ENCODE peak calls at places on chromosomes 5 and 9, in six cellular contexts. E is GM23248, A is heart left ventricle, Z is heart right ventricle, D is neuronal stem cell, M is sigmoid colon. O is an unnamed sample.

GRCh38 chr9:93237535-93237934 is 53.6 kb downstream of the WNK2 start:
- DNase-seq in D (no peak), E (no peak), Z (no peak), A (no peak), M (no peak), O (no peak)

GRCh38 chr9:19748278-19749126 is 40.3 kb downstream of the SLC24A2 start:
- DNase-seq in D (no peak), M (no peak), Z (no peak), A (no peak), E (peak; percentile 18), O (no peak)

GRCh38 chr5:33854733-33855151 is 37.0 kb downstream of the ADAMTS12 start:
- DNase-seq in E (peak; percentile 75), Z (peak; percentile 7), D (peak; percentile 58), A (no peak), M (no peak), O (peak; percentile 73)

GRCh38 chr9:131263701-131264100 is 12.6 kb downstream of the FAM78A start:
- DNase-seq in M (no peak), Z (no peak), E (no peak), A (no peak), D (no peak), O (no peak)

GRCh38 chr5:168654225-168654624 is 75.1 kb upstream of the PANK3 start:
- DNase-seq in A (no peak), D (peak; percentile 61), M (no peak), E (peak; percentile 84), Z (peak; percentile 29), O (peak; percentile 86)

GRCh38 chr9:100595391-100596199 is 17.7 kb downstream of the CAVIN4 start:
- DNase-seq in Z (peak; percentile 55), D (peak; percentile 59), E (peak; percentile 75), A (no peak), M (no peak), O (peak; percentile 70)

GRCh38 chr5:150131461-150131860 is 24.2 kb downstream of the PDGFRB start:
- DNase-seq in M (no peak), E (peak; percentile 58), Z (no peak), A (no peak), D (no peak), O (no peak)

GRCh38 chr9:120257483-120257882 is 322.5 kb downstream of the CDK5RAP2 start:
- DNase-seq in A (no peak), M (no peak), E (peak; percentile 61), D (no peak), Z (no peak), O (no peak)

GRCh38 chr9:133332381-133332730 is 3.6 kb downstream of the SURF6 start:
- DNase-seq in A (peak; percentile 18), Z (no peak), E (no peak), M (peak; percentile 57), D (no peak), O (no peak)

GRCh38 chr5:132465095-132465707 is 25.4 kb downstream of the IRF1 start:
- DNase-seq in E (peak; percentile 36), D (no peak), A (peak; percentile 25), Z (no peak), M (peak; percentile 55), O (no peak)

GRCh38 chr5:132466453-132467291 is 23.9 kb downstream of the IRF1 start:
- DNase-seq in E (no peak), Z (no peak), D (no peak), A (peak; percentile 51), M (peak; percentile 66), O (no peak)

GRCh38 chr5:132462856-132463745 is 27.5 kb downstream of the IRF1 start:
- DNase-seq in E (no peak), M (peak; percentile 48), D (no peak), Z (no peak), A (no peak), O (no peak)

GRCh38 chr5:132463808-132464154 is 26.8 kb downstream of the IRF1 start:
- DNase-seq in A (no peak), D (no peak), Z (no peak), E (no peak), M (no peak), O (no peak)

DNA sequence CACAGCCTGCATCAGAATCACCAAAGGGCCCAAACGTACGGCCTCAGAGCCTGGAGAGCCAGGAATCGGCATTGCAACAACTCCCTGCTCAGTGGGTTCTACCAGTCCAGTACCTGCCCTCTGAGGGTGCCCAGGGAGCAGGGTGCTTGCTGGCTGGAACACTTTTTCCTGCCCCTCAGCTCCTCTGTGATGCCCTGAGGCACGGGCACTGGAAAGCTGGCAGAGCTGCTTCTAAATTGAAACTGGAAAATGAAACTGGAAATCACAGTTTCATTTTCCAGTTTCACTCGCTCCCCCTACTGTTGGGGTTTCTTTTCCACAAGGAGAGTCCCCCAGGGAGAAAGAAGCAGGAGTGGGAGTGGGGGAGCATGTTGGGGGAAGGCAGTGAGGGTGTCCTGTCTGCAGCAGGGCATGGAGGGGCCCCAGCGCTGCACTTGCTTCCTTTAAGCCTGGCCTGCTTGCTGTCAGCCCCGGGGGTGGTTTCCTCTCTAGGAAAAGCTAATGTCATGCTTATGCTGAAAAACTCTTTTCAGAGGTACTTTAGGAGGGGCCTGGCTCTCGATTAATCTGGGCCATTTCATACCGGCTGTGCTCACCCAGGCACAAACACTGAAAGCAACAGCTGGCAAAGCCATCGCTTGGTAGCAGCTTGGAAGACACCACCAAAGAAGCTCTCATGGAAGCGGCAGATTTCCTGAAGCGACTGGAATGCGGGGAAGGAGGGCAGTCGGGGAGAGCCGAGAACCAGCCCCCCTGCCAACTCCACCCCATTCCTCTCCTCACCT is 26.2 kb downstream of the IRF1 start:
- DNase-seq in D (no peak), E (peak; percentile 57), Z (no peak), M (peak; percentile 66), A (no peak), O (peak; percentile 51)
- H3K4me1 ChIP-seq in D (peaks cover 10% of the 10 kb centered on the region), E (peaks cover 26% of the 10 kb centered on the region), Z (peaks cover 43% of the 10 kb centered on the region), M (peaks cover 71% of the 10 kb centered on the region), A (peaks cover 34% of the 10 kb centered on the region), O (peaks cover 12% of the 10 kb centered on the region)

GRCh38 chr9:121699271-121700164 is 48.1 kb downstream of the DAB2IP start:
- DNase-seq in M (peak; percentile 84), D (peak; percentile 20), E (peak; percentile 74), A (peak; percentile 69), Z (peak; percentile 74), O (peak; percentile 43)

GRCh38 chr9:121700831-121701419 is 49.5 kb downstream of the DAB2IP start:
- DNase-seq in M (no peak), A (peak; percentile 81), D (no peak), E (no peak), Z (peak; percentile 53), O (no peak)

GRCh38 chr9:121701736-121702261 is 50.4 kb downstream of the DAB2IP start:
- DNase-seq in E (no peak), A (no peak), M (no peak), D (no peak), Z (no peak), O (no peak)

GRCh38 chr9:121698627-121699270 is 47.3 kb downstream of the DAB2IP start:
- DNase-seq in E (peak; percentile 61), A (no peak), Z (no peak), D (peak; percentile 83), M (no peak), O (peak; percentile 95)

DNA sequence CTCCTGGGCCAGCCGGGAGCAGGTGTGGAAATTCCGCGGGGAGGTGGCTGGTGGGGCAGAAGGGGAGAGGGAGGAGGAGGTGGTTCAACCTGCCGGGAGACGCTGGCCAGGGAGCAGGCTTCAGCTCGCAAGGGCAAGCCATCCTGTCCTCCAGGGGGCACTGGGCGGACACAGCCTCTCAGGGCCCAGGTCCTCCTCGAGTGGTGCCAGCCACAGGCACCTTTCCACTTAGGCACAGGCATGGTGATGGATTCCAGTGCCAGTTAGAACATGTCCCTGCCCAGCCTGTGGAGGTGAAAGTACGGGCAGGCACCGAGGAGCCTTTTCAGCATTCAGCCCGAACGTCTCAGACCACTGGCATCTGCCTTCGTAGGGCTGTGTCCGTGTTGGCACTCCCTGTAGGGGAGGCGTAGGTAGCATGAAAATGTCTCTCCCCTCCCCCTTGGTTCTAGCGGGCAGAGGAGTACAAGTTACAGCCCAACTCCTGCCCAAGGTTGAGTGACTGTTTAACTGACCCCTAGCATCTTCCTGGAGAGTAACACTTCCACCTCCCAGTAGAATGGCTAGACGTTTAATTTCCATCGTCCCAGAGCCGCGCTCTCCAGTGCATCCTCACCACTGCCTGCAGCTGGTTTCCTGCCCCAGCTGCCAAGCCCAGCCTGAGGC is 48.9 kb downstream of the DAB2IP start:
- DNase-seq in Z (peak; percentile 60), D (peak; percentile 12), M (peak; percentile 85), A (peak; percentile 80), E (peak; percentile 71), O (peak; percentile 69)
- H3K4me1 ChIP-seq in Z (peaks cover 37% of the 10 kb centered on the region), D (peaks cover 13% of the 10 kb centered on the region), M (peaks cover 36% of the 10 kb centered on the region), A (peaks cover 31% of the 10 kb centered on the region), E (no peaks in the 10 kb centered on the region), O (peaks cover 12% of the 10 kb centered on the region)

DNA sequence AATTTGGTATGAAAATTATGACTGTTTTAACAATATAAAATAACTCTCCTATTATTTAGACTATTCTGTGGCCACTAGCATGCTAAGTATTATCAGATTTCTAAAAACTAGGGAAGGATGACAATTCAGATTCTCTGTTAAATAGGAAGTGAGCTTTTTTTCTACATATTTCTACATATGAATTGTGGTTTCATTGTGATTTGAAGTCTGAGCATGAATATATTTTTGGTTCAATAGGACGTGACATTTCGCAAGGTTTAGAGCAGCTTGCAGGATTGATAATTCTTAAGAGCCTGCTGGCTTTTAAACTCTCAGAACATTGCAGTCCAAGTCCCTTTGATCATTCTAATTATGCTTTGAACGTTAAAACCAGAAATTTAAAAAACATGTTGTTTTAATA is 82.9 kb downstream of the ADGRV1 start:
- DNase-seq in A (no peak), Z (no peak), M (no peak), E (no peak), D (no peak), O (no peak)
- H3K4me1 ChIP-seq in A (no peaks in the 10 kb centered on the region), Z (no peaks in the 10 kb centered on the region), M (no peaks in the 10 kb centered on the region), E (no peaks in the 10 kb centered on the region), D (peaks cover 5% of the 10 kb centered on the region), O (no peaks in the 10 kb centered on the region)

GRCh38 chr9:135887585-135888050 is 19.7 kb downstream of the CAMSAP1 start:
- DNase-seq in A (peak; percentile 40), E (no peak), Z (no peak), D (no peak), M (no peak), O (peak; percentile 36)

GRCh38 chr9:135888126-135888765 is 19.1 kb downstream of the CAMSAP1 start:
- DNase-seq in E (no peak), Z (no peak), M (no peak), A (no peak), D (no peak), O (no peak)

GRCh38 chr9:135890190-135890861 is 17.0 kb downstream of the CAMSAP1 start:
- DNase-seq in M (no peak), D (no peak), A (no peak), E (no peak), Z (no peak), O (no peak)

GRCh38 chr9:135889564-135890189 is 17.7 kb downstream of the CAMSAP1 start:
- DNase-seq in M (no peak), E (no peak), A (no peak), D (no peak), Z (no peak), O (peak; percentile 27)

GRCh38 chr9:135888766-135889394 is 18.5 kb downstream of the CAMSAP1 start:
- DNase-seq in M (no peak), D (no peak), Z (no peak), E (no peak), A (no peak), O (no peak)
- H3K4me1 ChIP-seq in M (peaks cover 73% of the 10 kb centered on the region), D (peaks cover 46% of the 10 kb centered on the region), Z (peaks cover 43% of the 10 kb centered on the region), E (peaks cover 18% of the 10 kb centered on the region), A (peaks cover 27% of the 10 kb centered on the region), O (peaks cover 30% of the 10 kb centered on the region)

GRCh38 chr9:124274228-124274627 is 16.5 kb downstream of the NEK6 start:
- DNase-seq in A (no peak), D (no peak), M (no peak), E (no peak), Z (no peak), O (no peak)
- H3K4me1 ChIP-seq in A (no peaks in the 10 kb centered on the region), D (peaks cover 35% of the 10 kb centered on the region), M (peaks cover 96% of the 10 kb centered on the region), E (peaks cover 11% of the 10 kb centered on the region), Z (peaks cover 11% of the 10 kb centered on the region), O (peaks cover 26% of the 10 kb centered on the region)

O was measured in neural progenitor cell.